ENCODE peak calls at places on chromosomes 4 and X, in eight cellular contexts. X is CD8-positive, alpha-beta memory T cell; E is SIG-M5; G is SK-N-SH; I is activated naive CD8-positive, alpha-beta T cell treated with anti-CD3 and anti-CD28 coated beads, Interleukin-2, amount 50 U/mL, for 16 hours; J is activated T-helper 9 cell treated with anti-CD3 and anti-CD28 coated beads, Interleukin-2, amount 50 U/mL, for 16 hours; H is foreskin fibroblast; Z is stimulated activated CD4-positive, alpha-beta T cell treated with anti-CD3 and anti-CD28 coated beads, Interleukin-15, amount 100 ng/mL, for 1 hour. A is an unnamed sample.

GRCh38 chrX:9923357-9923756 is 43.8 kb upstream of the CLDN34 start:
- DNase-seq in X (no peak), E (no peak), G (no peak), I (no peak), J (no peak), H (no peak), Z (no peak), A (no peak)

GRCh38 chrX:154457491-154458115 is 478 bp upstream of the PLXNA3 start:
- DNase-seq in X (peak), E (no peak), G (peak), I (no peak), J (peak), H (peak), Z (peak), A (no peak)

GRCh38 chr4:2812600-2812932 is 19.7 kb downstream of the SH3BP2 start:
- DNase-seq in X (no peak), E (no peak), G (peak), I (no peak), J (no peak), H (peak), Z (no peak), A (no peak)

GRCh38 chrX:132821974-132822633 is 136.3 kb downstream of the HS6ST2 start:
- DNase-seq in X (no peak), E (no peak), G (no peak), I (no peak), J (no peak), H (no peak), Z (no peak), A (no peak)

GRCh38 chr4:153220709-153221367 is 16.6 kb downstream of the TRIM2 start:
- DNase-seq in X (no peak), E (no peak), G (no peak), I (no peak), J (no peak), H (no peak), Z (no peak), A (no peak)

GRCh38 chr4:140238353-140239041 is 84.5 kb upstream of the MAML3 start:
- DNase-seq in X (no peak), E (peak), G (peak), I (no peak), J (no peak), H (peak), Z (no peak), A (peak)

GRCh38 chr4:39472396-39472795 is 13.5 kb downstream of the LIAS start:
- DNase-seq in X (no peak), E (no peak), G (no peak), I (no peak), J (no peak), H (no peak), Z (no peak), A (no peak)

GRCh38 chrX:12080265-12080664 is 58.0 kb upstream of the FRMPD4 start:
- DNase-seq in X (no peak), E (no peak), G (peak), I (no peak), J (no peak), H (peak), Z (no peak), A (no peak)

GRCh38 chr4:70437212-70437611 is 34.8 kb upstream of the MUC7 start:
- DNase-seq in X (no peak), E (no peak), G (no peak), I (no peak), J (no peak), H (no peak), Z (no peak), A (no peak)

GRCh38 chrX:111254896-111255693 is 15.2 kb downstream of the CAPN6 start:
- DNase-seq in X (no peak), E (no peak), G (no peak), I (no peak), J (no peak), H (no peak), Z (no peak), A (no peak)

GRCh38 chrX:9835585-9836210 is 49.5 kb downstream of the SHROOM2 start:
- DNase-seq in X (no peak), E (no peak), G (no peak), I (no peak), J (no peak), H (no peak), Z (no peak), A (no peak)

GRCh38 chrX:20217279-20217678 is 49.4 kb downstream of the RPS6KA3 start:
- DNase-seq in X (no peak), E (no peak), G (no peak), I (no peak), J (no peak), H (peak), Z (no peak), A (no peak)

A was measured in lower leg skin.